ENCODE peak calls at places on chromosome 7, in four cellular contexts. V, O, I and Q are unnamed samples.

GRCh38 chr7:10973942-10974716 is 457 bp downstream of the PHF14 start:
- DNase-seq in V (no peak), O (no peak), I (peak; percentile 56), Q (no peak)

GRCh38 chr7:35505031-35505430 is 189.9 kb downstream of the HERPUD2 start:
- DNase-seq in V (no peak), O (no peak), I (no peak), Q (no peak)

GRCh38 chr7:91398341-91398740 is 134.1 kb downstream of the FZD1 start:
- DNase-seq in V (no peak), O (no peak), I (no peak), Q (no peak)

GRCh38 chr7:25615603-25616002 is 387.3 kb upstream of the NPVF start:
- DNase-seq in V (no peak), O (no peak), I (no peak), Q (no peak)

GRCh38 chr7:66859339-66859738 is 61.7 kb upstream of the TMEM248 start:
- DNase-seq in V (no peak), O (no peak), I (no peak), Q (no peak)

GRCh38 chr7:33423646-33424020 is 294.3 kb downstream of the BBS9 start:
- DNase-seq in V (no peak), O (no peak), I (peak; percentile 61), Q (no peak)

GRCh38 chr7:111982133-111982532 is 224.1 kb downstream of the DOCK4 start:
- DNase-seq in V (no peak), O (no peak), I (no peak), Q (no peak)

GRCh38 chr7:100675581-100676350 is 2.2 kb downstream of the GNB2 start:
- DNase-seq in V (peak; percentile 93), O (peak; percentile 18), I (peak; percentile 91), Q (peak; percentile 66)

GRCh38 chr7:103613655-103614642 is 167.9 kb upstream of the SLC26A5 start:
- DNase-seq in V (no peak), O (no peak), I (no peak), Q (no peak)

GRCh38 chr7:145147865-145148264 is 312.0 kb upstream of the TPK1 start:
- DNase-seq in V (no peak), O (no peak), I (no peak), Q (no peak)

GRCh38 chr7:25424113-25424512 is 195.8 kb upstream of the NPVF start:
- DNase-seq in V (no peak), O (no peak), I (no peak), Q (no peak)

GRCh38 chr7:154339169-154339568 is 287.0 kb downstream of the DPP6 start:
- DNase-seq in V (no peak), O (no peak), I (no peak), Q (no peak)

GRCh38 chr7:121049028-121049791 is 60.7 kb downstream of the CPED1 start:
- DNase-seq in V (no peak), O (no peak), I (no peak), Q (no peak)

GRCh38 chr7:129948338-129948737 is 4.4 kb downstream of the UBE2H start:
- DNase-seq in V (no peak), O (no peak), I (no peak), Q (no peak)

GRCh38 chr7:30238721-30239441 is 45.5 kb upstream of the ZNRF2 start:
- DNase-seq in V (no peak), O (no peak), I (peak; percentile 73), Q (peak; percentile 30)

GRCh38 chr7:12436896-12437535 is 33.4 kb upstream of the VWDE start:
- DNase-seq in V (no peak), O (no peak), I (peak; percentile 24), Q (no peak)
- TF ChIP-seq CTCF in V (peak; percentile 27), O (peak; percentile 24), I (no peak), Q (no peak)

GRCh38 chr7:135232720-135233119 is 918 bp upstream of the STRA8 start:
- DNase-seq in V (no peak), O (no peak), I (no peak), Q (no peak)
- TF ChIP-seq CTCF in V (no peak), O (peak; percentile 6), I (peak; percentile 21), Q (no peak)

GRCh38 chr7:7330997-7331396 is 148.7 kb downstream of the C1GALT1 start:
- DNase-seq in V (no peak), O (no peak), I (peak; percentile 9), Q (no peak)
- TF ChIP-seq CTCF in V (no peak), O (no peak), I (no peak), Q (no peak)

GRCh38 chr7:93231799-93232672 is at the start of gene VPS50:
- DNase-seq in V (peak; percentile 97), O (peak; percentile 89), I (peak; percentile 97), Q (peak; percentile 96)
- TF ChIP-seq CTCF in V (peak; percentile 36), O (no peak), I (no peak), Q (no peak)

GRCh38 chr7:155844019-155844453 is 31.8 kb upstream of the SHH start:
- DNase-seq in V (no peak), O (no peak), I (no peak), Q (no peak)
- TF ChIP-seq CTCF in V (no peak), O (no peak), I (no peak), Q (no peak)

GRCh38 chr7:54859545-54859944 is 100.5 kb upstream of the SEC61G start:
- DNase-seq in V (no peak), O (no peak), I (no peak), Q (no peak)

GRCh38 chr7:54859066-54859465 is 100.1 kb upstream of the SEC61G start:
- DNase-seq in V (no peak), O (no peak), I (no peak), Q (no peak)

GRCh38 chr7:54860843-54861242 is 101.8 kb upstream of the SEC61G start:
- DNase-seq in V (no peak), O (no peak), I (no peak), Q (no peak)

GRCh38 chr7:54860003-54860775 is 101.2 kb upstream of the SEC61G start:
- DNase-seq in V (no peak), O (no peak), I (no peak), Q (no peak)

DNA sequence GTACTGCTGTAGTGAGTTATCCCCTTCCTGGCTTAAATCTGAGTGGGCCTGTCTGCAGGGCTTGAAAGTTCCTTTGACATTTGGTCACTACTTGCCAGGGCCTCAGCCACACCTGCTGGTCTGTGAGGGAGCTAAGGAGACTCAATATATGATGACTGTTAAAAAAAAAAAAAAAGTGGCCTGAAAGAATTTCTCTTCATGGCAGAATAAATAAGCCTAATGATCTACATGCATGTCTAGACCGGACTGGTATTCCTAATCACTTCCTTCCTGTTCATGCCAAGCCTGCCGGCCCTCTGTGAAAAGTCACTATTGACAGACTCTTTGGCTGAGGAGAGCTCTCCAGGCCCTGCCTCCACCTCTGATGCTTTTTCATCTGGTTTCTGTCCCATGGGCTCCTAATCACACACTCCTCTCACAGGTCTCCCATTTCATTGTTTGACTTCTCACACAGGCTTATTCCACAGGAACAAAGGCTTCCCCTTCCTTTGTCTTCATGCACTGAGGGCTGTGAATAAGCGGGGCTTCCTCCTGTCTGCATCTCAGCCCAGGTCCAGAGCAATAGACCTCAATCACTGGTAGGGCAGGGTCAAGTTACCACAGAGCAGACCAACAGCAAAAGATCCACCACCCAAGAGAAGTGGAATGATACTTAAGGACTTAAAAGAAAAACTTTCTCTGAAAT is 99.1 kb upstream of the SEC61G start:
- DNase-seq in V (no peak), O (no peak), I (no peak), Q (no peak)
- TF ChIP-seq CTCF in V (no peak), O (no peak), I (no peak), Q (no peak)